ENCODE peak calls at places on chromosomes 7 and 10, in four cellular contexts. One of them, this sample, is unnamed.

GRCh38 chr7:1254281-1255082 is 21.8 kb downstream of the UNCX start:
- DNase-seq in naive thymus-derived CD8-positive, alpha-beta T cell: no peak
- DNase-seq in activated gamma-delta T cell treated with Interleukin-2 at 50 U/mL for 16 hours: no peak
- DNase-seq in lower lobe of right lung: no peak
- DNase-seq in this sample: no peak

GRCh38 chr10:86283466-86284287 is 82.9 kb downstream of the GRID1 start:
- DNase-seq in activated gamma-delta T cell treated with Interleukin-2 at 50 U/mL for 16 hours: no peak
- DNase-seq in lower lobe of right lung: no peak
- DNase-seq in naive thymus-derived CD8-positive, alpha-beta T cell: no peak
- DNase-seq in this sample: no peak

GRCh38 chr10:75653761-75654160 is 222.3 kb downstream of the LRMDA start:
- DNase-seq in lower lobe of right lung: no peak
- DNase-seq in naive thymus-derived CD8-positive, alpha-beta T cell: no peak
- DNase-seq in activated gamma-delta T cell treated with Interleukin-2 at 50 U/mL for 16 hours: no peak
- DNase-seq in this sample: no peak

GRCh38 chr7:116249969-116250553 is 39.7 kb downstream of the TES start:
- DNase-seq in naive thymus-derived CD8-positive, alpha-beta T cell: no peak
- DNase-seq in activated gamma-delta T cell treated with Interleukin-2 at 50 U/mL for 16 hours: no peak
- DNase-seq in lower lobe of right lung: no peak
- DNase-seq in this sample: peak

GRCh38 chr10:126080879-126081331 is 184.5 kb downstream of the FANK1 start:
- DNase-seq in lower lobe of right lung: no peak
- DNase-seq in naive thymus-derived CD8-positive, alpha-beta T cell: no peak
- DNase-seq in activated gamma-delta T cell treated with Interleukin-2 at 50 U/mL for 16 hours: no peak
- DNase-seq in this sample: peak

GRCh38 chr7:23020742-23021401 is 6.9 kb upstream of the HYCC1 start:
- DNase-seq in activated gamma-delta T cell treated with Interleukin-2 at 50 U/mL for 16 hours: no peak
- DNase-seq in lower lobe of right lung: no peak
- DNase-seq in naive thymus-derived CD8-positive, alpha-beta T cell: no peak
- DNase-seq in this sample: peak

GRCh38 chr7:1509226-1509625 is 5.0 kb upstream of the INTS1 start:
- DNase-seq in naive thymus-derived CD8-positive, alpha-beta T cell: no peak
- DNase-seq in activated gamma-delta T cell treated with Interleukin-2 at 50 U/mL for 16 hours: no peak
- DNase-seq in lower lobe of right lung: no peak
- DNase-seq in this sample: no peak

GRCh38 chr10:62108768-62109430 is 159.7 kb downstream of the RTKN2 start:
- DNase-seq in naive thymus-derived CD8-positive, alpha-beta T cell: no peak
- DNase-seq in lower lobe of right lung: no peak
- DNase-seq in activated gamma-delta T cell treated with Interleukin-2 at 50 U/mL for 16 hours: no peak
- DNase-seq in this sample: no peak

GRCh38 chr10:96618648-96619047 is 31.8 kb upstream of the TM9SF3 start:
- DNase-seq in lower lobe of right lung: no peak
- DNase-seq in naive thymus-derived CD8-positive, alpha-beta T cell: no peak
- DNase-seq in activated gamma-delta T cell treated with Interleukin-2 at 50 U/mL for 16 hours: no peak
- DNase-seq in this sample: peak

GRCh38 chr7:47373871-47374451 is 207.9 kb downstream of the TNS3 start:
- DNase-seq in naive thymus-derived CD8-positive, alpha-beta T cell: no peak
- DNase-seq in lower lobe of right lung: no peak
- DNase-seq in activated gamma-delta T cell treated with Interleukin-2 at 50 U/mL for 16 hours: no peak
- DNase-seq in this sample: no peak

GRCh38 chr7:120400806-120401455 is 128.0 kb downstream of the KCND2 start:
- DNase-seq in naive thymus-derived CD8-positive, alpha-beta T cell: no peak
- DNase-seq in activated gamma-delta T cell treated with Interleukin-2 at 50 U/mL for 16 hours: no peak
- DNase-seq in lower lobe of right lung: no peak
- DNase-seq in this sample: no peak

GRCh38 chr10:56116684-56117083 is 244.4 kb downstream of the ZWINT start:
- DNase-seq in activated gamma-delta T cell treated with Interleukin-2 at 50 U/mL for 16 hours: no peak
- DNase-seq in naive thymus-derived CD8-positive, alpha-beta T cell: no peak
- DNase-seq in lower lobe of right lung: no peak
- DNase-seq in this sample: no peak

GRCh38 chr7:99046722-99047121 is 97.2 kb downstream of the SMURF1 start:
- DNase-seq in activated gamma-delta T cell treated with Interleukin-2 at 50 U/mL for 16 hours: no peak
- DNase-seq in naive thymus-derived CD8-positive, alpha-beta T cell: no peak
- DNase-seq in lower lobe of right lung: no peak
- DNase-seq in this sample: no peak

GRCh38 chr10:93541402-93542357 is 24.8 kb upstream of the FFAR4 start:
- DNase-seq in lower lobe of right lung: no peak
- DNase-seq in naive thymus-derived CD8-positive, alpha-beta T cell: no peak
- DNase-seq in activated gamma-delta T cell treated with Interleukin-2 at 50 U/mL for 16 hours: no peak
- DNase-seq in this sample: peak

GRCh38 chr7:121392277-121393004 is 3.7 kb downstream of the FAM3C start:
- DNase-seq in naive thymus-derived CD8-positive, alpha-beta T cell: no peak
- DNase-seq in lower lobe of right lung: no peak
- DNase-seq in activated gamma-delta T cell treated with Interleukin-2 at 50 U/mL for 16 hours: no peak
- DNase-seq in this sample: no peak

GRCh38 chr7:47290466-47290865 is 291.4 kb downstream of the TNS3 start:
- DNase-seq in lower lobe of right lung: no peak
- DNase-seq in naive thymus-derived CD8-positive, alpha-beta T cell: no peak
- DNase-seq in activated gamma-delta T cell treated with Interleukin-2 at 50 U/mL for 16 hours: no peak
- DNase-seq in this sample: no peak

GRCh38 chr10:101238732-101239105 is 9.5 kb upstream of the LBX1 start:
- DNase-seq in activated gamma-delta T cell treated with Interleukin-2 at 50 U/mL for 16 hours: no peak
- DNase-seq in naive thymus-derived CD8-positive, alpha-beta T cell: no peak
- DNase-seq in lower lobe of right lung: no peak
- DNase-seq in this sample: peak

GRCh38 chr10:62732841-62733653 is 71.5 kb upstream of the ADO start:
- DNase-seq in lower lobe of right lung: no peak
- DNase-seq in activated gamma-delta T cell treated with Interleukin-2 at 50 U/mL for 16 hours: peak
- DNase-seq in naive thymus-derived CD8-positive, alpha-beta T cell: peak
- DNase-seq in this sample: no peak

GRCh38 chr7:84058311-84059076 is 136.1 kb downstream of the SEMA3A start:
- DNase-seq in naive thymus-derived CD8-positive, alpha-beta T cell: no peak
- DNase-seq in activated gamma-delta T cell treated with Interleukin-2 at 50 U/mL for 16 hours: no peak
- DNase-seq in lower lobe of right lung: no peak
- DNase-seq in this sample: peak

GRCh38 chr7:151247611-151248176 is 800 bp downstream of the SMARCD3 start:
- DNase-seq in naive thymus-derived CD8-positive, alpha-beta T cell: no peak
- DNase-seq in lower lobe of right lung: peak
- DNase-seq in activated gamma-delta T cell treated with Interleukin-2 at 50 U/mL for 16 hours: no peak
- DNase-seq in this sample: peak

GRCh38 chr7:64045301-64046040 is at the start of gene ZNF727:
- DNase-seq in lower lobe of right lung: peak
- DNase-seq in activated gamma-delta T cell treated with Interleukin-2 at 50 U/mL for 16 hours: peak
- DNase-seq in naive thymus-derived CD8-positive, alpha-beta T cell: peak
- DNase-seq in this sample: no peak

GRCh38 chr10:96758423-96758822 is 38.1 kb upstream of the PIK3AP1 start:
- DNase-seq in activated gamma-delta T cell treated with Interleukin-2 at 50 U/mL for 16 hours: no peak
- DNase-seq in naive thymus-derived CD8-positive, alpha-beta T cell: no peak
- DNase-seq in lower lobe of right lung: no peak
- DNase-seq in this sample: no peak

GRCh38 chr7:101677421-101678137 is 48.5 kb upstream of the MYL10 start:
- DNase-seq in activated gamma-delta T cell treated with Interleukin-2 at 50 U/mL for 16 hours: no peak
- DNase-seq in lower lobe of right lung: no peak
- DNase-seq in naive thymus-derived CD8-positive, alpha-beta T cell: no peak
- DNase-seq in this sample: no peak

GRCh38 chr10:3729397-3729796 is 55.6 kb downstream of the KLF6 start:
- DNase-seq in activated gamma-delta T cell treated with Interleukin-2 at 50 U/mL for 16 hours: no peak
- DNase-seq in lower lobe of right lung: no peak
- DNase-seq in naive thymus-derived CD8-positive, alpha-beta T cell: no peak
- DNase-seq in this sample: peak